ENCODE peak calls at places on chromosomes 16 and 17, in ten cellular contexts. One of them, this sample, is unnamed.

GRCh38 chr16:17497648-17498047 is 26.9 kb upstream of the XYLT1 start:
- DNase-seq in K562: no peak
- DNase-seq in H54: no peak
- DNase-seq in Peyer's patch: no peak
- DNase-seq in A549: no peak
- DNase-seq in thyroid gland: no peak
- DNase-seq in lower leg skin: no peak
- DNase-seq in heart left ventricle: no peak
- DNase-seq in uterus: no peak
- DNase-seq in esophagus squamous epithelium: no peak
- DNase-seq in this sample: no peak

GRCh38 chr17:50181601-50182345 is 16.0 kb downstream of the SGCA start:
- DNase-seq in K562: no peak
- DNase-seq in H54: no peak
- DNase-seq in Peyer's patch: no peak
- DNase-seq in A549: no peak
- DNase-seq in thyroid gland: no peak
- DNase-seq in lower leg skin: no peak
- DNase-seq in heart left ventricle: no peak
- DNase-seq in uterus: no peak
- DNase-seq in esophagus squamous epithelium: no peak
- DNase-seq in this sample: no peak

GRCh38 chr16:77585852-77586251 is 136.5 kb upstream of the NUDT7 start:
- DNase-seq in K562: no peak
- DNase-seq in H54: peak
- DNase-seq in Peyer's patch: no peak
- DNase-seq in A549: peak
- DNase-seq in thyroid gland: no peak
- DNase-seq in lower leg skin: no peak
- DNase-seq in heart left ventricle: no peak
- DNase-seq in uterus: no peak
- DNase-seq in esophagus squamous epithelium: no peak
- DNase-seq in this sample: no peak

GRCh38 chr17:47720196-47720595 is 12.8 kb upstream of the TBX21 start:
- DNase-seq in K562: no peak
- DNase-seq in H54: no peak
- DNase-seq in Peyer's patch: no peak
- DNase-seq in A549: no peak
- DNase-seq in thyroid gland: no peak
- DNase-seq in lower leg skin: no peak
- DNase-seq in heart left ventricle: no peak
- DNase-seq in uterus: no peak
- DNase-seq in esophagus squamous epithelium: no peak
- DNase-seq in this sample: no peak

GRCh38 chr17:80675451-80676095 is 130.9 kb downstream of the RPTOR start:
- DNase-seq in K562: no peak
- DNase-seq in H54: no peak
- DNase-seq in Peyer's patch: no peak
- DNase-seq in A549: no peak
- DNase-seq in thyroid gland: no peak
- DNase-seq in lower leg skin: no peak
- DNase-seq in heart left ventricle: no peak
- DNase-seq in uterus: no peak
- DNase-seq in esophagus squamous epithelium: no peak
- DNase-seq in this sample: no peak

GRCh38 chr16:74448990-74449389 is 27.7 kb upstream of the CLEC18B start:
- DNase-seq in K562: no peak
- DNase-seq in H54: peak
- DNase-seq in Peyer's patch: peak
- DNase-seq in A549: peak
- DNase-seq in thyroid gland: peak
- DNase-seq in lower leg skin: peak
- DNase-seq in heart left ventricle: peak
- DNase-seq in uterus: peak
- DNase-seq in esophagus squamous epithelium: no peak
- DNase-seq in this sample: no peak

GRCh38 chr17:4523946-4524345 is 25.3 kb downstream of the SPNS2 start:
- DNase-seq in K562: no peak
- DNase-seq in H54: no peak
- DNase-seq in Peyer's patch: no peak
- DNase-seq in A549: no peak
- DNase-seq in thyroid gland: no peak
- DNase-seq in lower leg skin: no peak
- DNase-seq in heart left ventricle: no peak
- DNase-seq in uterus: no peak
- DNase-seq in esophagus squamous epithelium: no peak
- DNase-seq in this sample: no peak

GRCh38 chr16:71895679-71896385 is 501 bp downstream of the IST1 start:
- DNase-seq in K562: peak
- DNase-seq in H54: peak
- DNase-seq in Peyer's patch: peak
- DNase-seq in A549: peak
- DNase-seq in thyroid gland: peak
- DNase-seq in lower leg skin: peak
- DNase-seq in heart left ventricle: peak
- DNase-seq in uterus: no peak
- DNase-seq in esophagus squamous epithelium: no peak
- DNase-seq in this sample: peak

GRCh38 chr16:68298907-68299515 is 11.7 kb downstream of the SLC7A6OS start:
- DNase-seq in K562: no peak
- DNase-seq in H54: no peak
- DNase-seq in Peyer's patch: no peak
- DNase-seq in A549: no peak
- DNase-seq in thyroid gland: peak
- DNase-seq in lower leg skin: peak
- DNase-seq in heart left ventricle: peak
- DNase-seq in uterus: peak
- DNase-seq in esophagus squamous epithelium: no peak
- DNase-seq in this sample: no peak

GRCh38 chr16:25005445-25006306 is 9.5 kb downstream of the ARHGAP17 start:
- DNase-seq in K562: no peak
- DNase-seq in H54: no peak
- DNase-seq in Peyer's patch: no peak
- DNase-seq in A549: no peak
- DNase-seq in thyroid gland: no peak
- DNase-seq in lower leg skin: no peak
- DNase-seq in heart left ventricle: no peak
- DNase-seq in uterus: no peak
- DNase-seq in esophagus squamous epithelium: no peak
- DNase-seq in this sample: peak

GRCh38 chr17:3794890-3795757 is 5.9 kb downstream of the ITGAE start:
- DNase-seq in K562: no peak
- DNase-seq in H54: peak
- DNase-seq in Peyer's patch: peak
- DNase-seq in A549: peak
- DNase-seq in thyroid gland: no peak
- DNase-seq in lower leg skin: no peak
- DNase-seq in heart left ventricle: no peak
- DNase-seq in uterus: no peak
- DNase-seq in esophagus squamous epithelium: no peak
- DNase-seq in this sample: no peak

GRCh38 chr16:78478267-78478821 is 378.9 kb downstream of the WWOX start:
- DNase-seq in K562: peak
- DNase-seq in H54: no peak
- DNase-seq in Peyer's patch: no peak
- DNase-seq in A549: peak
- DNase-seq in thyroid gland: no peak
- DNase-seq in lower leg skin: no peak
- DNase-seq in heart left ventricle: no peak
- DNase-seq in uterus: no peak
- DNase-seq in esophagus squamous epithelium: no peak
- DNase-seq in this sample: no peak

GRCh38 chr16:80656161-80656560 is 115.4 kb downstream of the DYNLRB2 start:
- DNase-seq in K562: no peak
- DNase-seq in H54: no peak
- DNase-seq in Peyer's patch: no peak
- DNase-seq in A549: no peak
- DNase-seq in thyroid gland: no peak
- DNase-seq in lower leg skin: no peak
- DNase-seq in heart left ventricle: no peak
- DNase-seq in uterus: no peak
- DNase-seq in esophagus squamous epithelium: no peak
- DNase-seq in this sample: no peak

GRCh38 chr17:80080081-80080480 is 21.3 kb upstream of the GAA start:
- DNase-seq in K562: no peak
- DNase-seq in H54: no peak
- DNase-seq in Peyer's patch: no peak
- DNase-seq in A549: no peak
- DNase-seq in thyroid gland: no peak
- DNase-seq in lower leg skin: no peak
- DNase-seq in heart left ventricle: no peak
- DNase-seq in uterus: no peak
- DNase-seq in esophagus squamous epithelium: no peak
- DNase-seq in this sample: no peak

GRCh38 chr16:87667946-87668345 is 65.6 kb downstream of the JPH3 start:
- DNase-seq in K562: no peak
- DNase-seq in H54: no peak
- DNase-seq in Peyer's patch: no peak
- DNase-seq in A549: no peak
- DNase-seq in thyroid gland: no peak
- DNase-seq in lower leg skin: no peak
- DNase-seq in heart left ventricle: no peak
- DNase-seq in uterus: no peak
- DNase-seq in esophagus squamous epithelium: no peak
- DNase-seq in this sample: no peak

GRCh38 chr16:48276102-48276501 is 28.8 kb upstream of the ABCC11 start:
- DNase-seq in K562: no peak
- DNase-seq in H54: no peak
- DNase-seq in Peyer's patch: no peak
- DNase-seq in A549: no peak
- DNase-seq in thyroid gland: peak
- DNase-seq in lower leg skin: no peak
- DNase-seq in heart left ventricle: no peak
- DNase-seq in uterus: no peak
- DNase-seq in esophagus squamous epithelium: no peak
- DNase-seq in this sample: no peak

GRCh38 chr16:87033541-87034300 is 283.5 kb downstream of the C16orf95 start:
- DNase-seq in K562: no peak
- DNase-seq in H54: no peak
- DNase-seq in Peyer's patch: no peak
- DNase-seq in A549: no peak
- DNase-seq in thyroid gland: no peak
- DNase-seq in lower leg skin: no peak
- DNase-seq in heart left ventricle: peak
- DNase-seq in uterus: no peak
- DNase-seq in esophagus squamous epithelium: no peak
- DNase-seq in this sample: no peak

GRCh38 chr16:87447323-87447722 is 45.5 kb downstream of the ZCCHC14 start:
- DNase-seq in K562: no peak
- DNase-seq in H54: no peak
- DNase-seq in Peyer's patch: no peak
- DNase-seq in A549: no peak
- DNase-seq in thyroid gland: no peak
- DNase-seq in lower leg skin: no peak
- DNase-seq in heart left ventricle: no peak
- DNase-seq in uterus: no peak
- DNase-seq in esophagus squamous epithelium: no peak
- DNase-seq in this sample: no peak

GRCh38 chr16:56625140-56625942 is at the start of gene MT1E:
- DNase-seq in K562: no peak
- DNase-seq in H54: peak
- DNase-seq in Peyer's patch: peak
- DNase-seq in A549: no peak
- DNase-seq in thyroid gland: peak
- DNase-seq in lower leg skin: peak
- DNase-seq in heart left ventricle: peak
- DNase-seq in uterus: peak
- DNase-seq in esophagus squamous epithelium: no peak
- DNase-seq in this sample: no peak
- TF ChIP-seq POLR2A in K562: no peak
- TF ChIP-seq POLR2A in H54: peak
- TF ChIP-seq POLR2A in Peyer's patch: peak
- TF ChIP-seq POLR2A in A549: no peak
- TF ChIP-seq POLR2A in thyroid gland: peak
- TF ChIP-seq POLR2A in lower leg skin: peak
- TF ChIP-seq POLR2A in heart left ventricle: no peak
- TF ChIP-seq POLR2A in uterus: peak
- TF ChIP-seq POLR2A in esophagus squamous epithelium: peak
- TF ChIP-seq POLR2A in this sample: no peak

GRCh38 chr17:8158267-8159031 is 4.3 kb downstream of the VAMP2 start:
- DNase-seq in K562: peak
- DNase-seq in H54: peak
- DNase-seq in Peyer's patch: peak
- DNase-seq in A549: peak
- DNase-seq in thyroid gland: peak
- DNase-seq in lower leg skin: peak
- DNase-seq in heart left ventricle: peak
- DNase-seq in uterus: peak
- DNase-seq in esophagus squamous epithelium: peak
- DNase-seq in this sample: peak
- TF ChIP-seq POLR2A in K562: peak
- TF ChIP-seq POLR2A in H54: no peak
- TF ChIP-seq POLR2A in Peyer's patch: peak
- TF ChIP-seq POLR2A in A549: no peak
- TF ChIP-seq POLR2A in thyroid gland: peak
- TF ChIP-seq POLR2A in lower leg skin: no peak
- TF ChIP-seq POLR2A in heart left ventricle: no peak
- TF ChIP-seq POLR2A in uterus: peak
- TF ChIP-seq POLR2A in esophagus squamous epithelium: no peak
- TF ChIP-seq POLR2A in this sample: no peak

GRCh38 chr17:75549246-75550138 is 24.0 kb downstream of the LLGL2 start:
- DNase-seq in K562: peak
- DNase-seq in H54: no peak
- DNase-seq in Peyer's patch: peak
- DNase-seq in A549: peak
- DNase-seq in thyroid gland: peak
- DNase-seq in lower leg skin: peak
- DNase-seq in heart left ventricle: no peak
- DNase-seq in uterus: no peak
- DNase-seq in esophagus squamous epithelium: no peak
- DNase-seq in this sample: no peak
- TF ChIP-seq POLR2A in K562: no peak
- TF ChIP-seq POLR2A in H54: no peak
- TF ChIP-seq POLR2A in Peyer's patch: peak
- TF ChIP-seq POLR2A in A549: no peak
- TF ChIP-seq POLR2A in thyroid gland: peak
- TF ChIP-seq POLR2A in lower leg skin: no peak
- TF ChIP-seq POLR2A in heart left ventricle: no peak
- TF ChIP-seq POLR2A in uterus: no peak
- TF ChIP-seq POLR2A in esophagus squamous epithelium: no peak
- TF ChIP-seq POLR2A in this sample: no peak

DNA sequence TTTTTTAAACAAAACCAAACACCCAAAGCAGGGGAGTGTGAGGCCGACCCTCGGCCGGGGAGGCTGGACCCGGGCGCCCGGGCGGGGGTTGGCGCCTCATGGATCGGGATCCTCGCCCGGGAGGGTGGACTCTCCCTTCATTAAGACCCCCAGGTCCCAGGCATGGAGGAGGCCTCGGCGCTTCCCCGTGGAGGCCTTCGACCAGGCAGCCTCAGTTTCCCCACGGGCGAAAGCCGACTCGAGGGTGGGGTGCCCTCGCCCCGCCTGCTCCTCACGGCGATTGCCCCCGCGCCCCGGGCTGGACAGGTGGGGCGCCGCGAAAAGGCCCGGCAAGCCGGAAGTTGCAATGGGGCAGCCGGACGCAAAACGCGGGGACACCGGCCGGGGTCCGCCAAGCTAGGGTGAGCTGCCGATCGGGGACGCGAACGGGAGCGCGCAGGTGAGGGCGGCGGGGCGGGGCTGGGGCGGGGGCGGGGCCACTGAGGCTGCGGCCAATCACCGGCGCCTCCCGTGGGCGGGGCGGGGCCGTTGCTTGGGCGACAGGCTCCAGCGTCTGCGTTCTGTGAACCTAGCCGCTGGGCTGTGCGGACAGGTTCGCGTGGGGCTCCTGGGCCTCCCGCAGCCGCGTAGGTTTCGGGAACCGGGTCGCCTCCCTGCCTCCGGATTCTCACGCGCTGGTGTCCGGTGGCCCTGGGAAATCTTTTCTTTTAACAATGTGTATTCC is 6.0 kb upstream of the ZNF205 start:
- DNase-seq in K562: peak
- DNase-seq in H54: peak
- DNase-seq in Peyer's patch: peak
- DNase-seq in A549: peak
- DNase-seq in thyroid gland: peak
- DNase-seq in lower leg skin: peak
- DNase-seq in heart left ventricle: peak
- DNase-seq in uterus: peak
- DNase-seq in esophagus squamous epithelium: peak
- DNase-seq in this sample: peak
- TF ChIP-seq POLR2A in K562: peak
- TF ChIP-seq POLR2A in H54: peak
- TF ChIP-seq POLR2A in Peyer's patch: no peak
- TF ChIP-seq POLR2A in A549: peak
- TF ChIP-seq POLR2A in thyroid gland: peak
- TF ChIP-seq POLR2A in lower leg skin: no peak
- TF ChIP-seq POLR2A in heart left ventricle: no peak
- TF ChIP-seq POLR2A in uterus: no peak
- TF ChIP-seq POLR2A in esophagus squamous epithelium: no peak
- TF ChIP-seq POLR2A in this sample: peak

This sample was measured in erythroblast.